ENCODE peak calls at places on chromosomes 16 and 17, in five cellular contexts. C is HepG2, B is GM12878, D is stomach, T is K562. W is an unnamed sample.

GRCh38 chr16:80418772-80419355 is 121.9 kb upstream of the DYNLRB2 start:
- DNase-seq in T (no peak), C (no peak), D (no peak), B (no peak), W (no peak)

GRCh38 chr17:59848778-59849177 is 44.0 kb downstream of the TUBD1 start:
- DNase-seq in B (no peak), C (peak; percentile 75), T (no peak), D (peak; percentile 74), W (peak; percentile 81)

GRCh38 chr17:19986941-19987714 is 9.5 kb upstream of the AKAP10 start:
- DNase-seq in C (no peak), B (no peak), T (no peak), D (no peak), W (no peak)

GRCh38 chr17:47203984-47204721 is 5.0 kb upstream of the MYL4 start:
- DNase-seq in B (no peak), D (no peak), T (no peak), C (no peak), W (no peak)

GRCh38 chr16:12258806-12259205 is 282.3 kb downstream of the SNX29 start:
- DNase-seq in B (no peak), T (no peak), C (no peak), D (no peak), W (no peak)

GRCh38 chr16:27779719-27780161 is 229.8 kb downstream of the KATNIP start:
- DNase-seq in T (peak; percentile 78), D (peak; percentile 28), B (no peak), C (peak; percentile 42), W (no peak)

GRCh38 chr17:17021194-17021863 is 20.9 kb upstream of the MPRIP start:
- DNase-seq in C (peak; percentile 44), D (peak; percentile 81), B (no peak), T (peak; percentile 39), W (peak; percentile 54)

GRCh38 chr17:72223816-72224215 is 103.0 kb downstream of the SOX9 start:
- DNase-seq in D (no peak), T (no peak), C (no peak), B (no peak), W (no peak)

GRCh38 chr16:75096730-75097129 is 19.9 kb downstream of the LDHD start:
- DNase-seq in D (peak; percentile 80), C (no peak), T (peak; percentile 62), B (no peak), W (peak; percentile 44)

GRCh38 chr17:74780443-74781238 is 4.5 kb upstream of the NAT9 start:
- DNase-seq in T (peak; percentile 52), D (no peak), C (peak; percentile 88), B (no peak), W (no peak)

GRCh38 chr17:35708951-35709350 is 22.5 kb upstream of the RASL10B start:
- DNase-seq in T (no peak), C (no peak), D (no peak), B (peak; percentile 5), W (no peak)

GRCh38 chr16:10993649-10994048 is 49.3 kb downstream of the CLEC16A start:
- DNase-seq in C (no peak), B (no peak), T (no peak), D (no peak), W (no peak)

GRCh38 chr16:12228607-12229499 is 252.3 kb downstream of the SNX29 start:
- DNase-seq in B (no peak), C (peak; percentile 70), D (no peak), T (peak; percentile 56), W (peak; percentile 80)

GRCh38 chr16:68973611-68974120 is 130.3 kb downstream of the TANGO6 start:
- DNase-seq in D (no peak), C (no peak), T (no peak), B (no peak), W (no peak)

GRCh38 chr16:25692307-25692706 is 548 bp downstream of the HS3ST4 start:
- DNase-seq in B (no peak), T (no peak), C (no peak), D (peak; percentile 25), W (no peak)

GRCh38 chr17:12597895-12598294 is 67.8 kb upstream of the MYOCD start:
- DNase-seq in D (no peak), B (no peak), C (no peak), T (no peak), W (no peak)

GRCh38 chr16:12172343-12172742 is 195.8 kb downstream of the SNX29 start:
- DNase-seq in C (no peak), B (no peak), D (no peak), T (no peak), W (no peak)

GRCh38 chr17:5592382-5592781 is 8.1 kb upstream of the NLRP1 start:
- DNase-seq in B (no peak), D (no peak), C (peak; percentile 33), T (no peak), W (no peak)

GRCh38 chr17:82838386-82839063 is 1.3 kb downstream of the ZNF750 start:
- DNase-seq in D (no peak), T (no peak), B (no peak), C (peak; percentile 88), W (peak; percentile 85)

GRCh38 chr16:30567160-30567990 is 4.1 kb downstream of the ZNF688 start:
- DNase-seq in T (no peak), D (no peak), C (no peak), B (no peak), W (no peak)

GRCh38 chr16:84574191-84574590 is 43.7 kb downstream of the COTL1 start:
- DNase-seq in T (no peak), B (no peak), D (no peak), C (no peak), W (no peak)

GRCh38 chr17:66625321-66625767 is 209.6 kb upstream of the CACNG5 start:
- DNase-seq in B (no peak), D (no peak), C (peak; percentile 41), T (no peak), W (no peak)

GRCh38 chr16:56357765-56358322 is 67.5 kb downstream of the AMFR start:
- DNase-seq in B (no peak), C (peak; percentile 73), D (peak; percentile 24), T (no peak), W (peak; percentile 7)

GRCh38 chr16:9630985-9631384 is 539.5 kb downstream of the HAPSTR1 start:
- DNase-seq in T (no peak), D (no peak), B (no peak), C (no peak), W (no peak)

GRCh38 chr17:73138541-73139138 is 26.2 kb upstream of the SSTR2 start:
- DNase-seq in T (no peak), C (no peak), B (no peak), D (no peak), W (no peak)

GRCh38 chr16:68335175-68335574 is 24.4 kb downstream of the PRMT7 start:
- DNase-seq in C (no peak), B (no peak), D (no peak), T (no peak), W (no peak)

DNA sequence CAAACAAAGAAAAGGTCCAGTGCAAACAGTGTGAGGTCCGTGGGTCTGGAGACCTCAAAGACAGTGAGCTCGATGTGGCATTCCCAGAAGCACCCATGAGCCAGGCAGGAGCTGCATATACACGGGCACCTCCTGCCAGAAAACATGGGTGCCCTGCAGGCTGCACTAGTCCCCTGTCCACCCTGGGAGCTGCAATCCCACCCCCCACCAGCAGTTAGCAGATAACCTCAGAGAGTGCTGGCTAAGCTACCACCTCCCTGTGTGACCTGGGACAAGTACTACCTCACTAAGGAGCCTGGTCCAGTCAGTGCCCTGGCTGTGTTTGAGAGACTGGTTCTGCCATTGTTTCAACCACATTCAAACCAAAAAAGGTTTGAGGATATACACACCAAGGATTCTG is 135.7 kb downstream of the ZNF423 start:
- DNase-seq in C (no peak), T (peak; percentile 20), D (no peak), B (no peak), W (no peak)
- TF ChIP-seq EP300 in C (no peak), T (no peak), D (no peak), B (no peak), W (no peak)

GRCh38 chr17:65156835-65157565 is 19.8 kb downstream of the RGS9 start:
- DNase-seq in C (no peak), T (no peak), B (no peak), D (no peak), W (peak; percentile 25)
- H3K4me1 ChIP-seq in C (no peaks in the 10 kb centered on the region), T (no peaks in the 10 kb centered on the region), B (peaks cover 19% of the 10 kb centered on the region), D (peaks cover 6% of the 10 kb centered on the region), W (peaks cover 24% of the 10 kb centered on the region)

DNA sequence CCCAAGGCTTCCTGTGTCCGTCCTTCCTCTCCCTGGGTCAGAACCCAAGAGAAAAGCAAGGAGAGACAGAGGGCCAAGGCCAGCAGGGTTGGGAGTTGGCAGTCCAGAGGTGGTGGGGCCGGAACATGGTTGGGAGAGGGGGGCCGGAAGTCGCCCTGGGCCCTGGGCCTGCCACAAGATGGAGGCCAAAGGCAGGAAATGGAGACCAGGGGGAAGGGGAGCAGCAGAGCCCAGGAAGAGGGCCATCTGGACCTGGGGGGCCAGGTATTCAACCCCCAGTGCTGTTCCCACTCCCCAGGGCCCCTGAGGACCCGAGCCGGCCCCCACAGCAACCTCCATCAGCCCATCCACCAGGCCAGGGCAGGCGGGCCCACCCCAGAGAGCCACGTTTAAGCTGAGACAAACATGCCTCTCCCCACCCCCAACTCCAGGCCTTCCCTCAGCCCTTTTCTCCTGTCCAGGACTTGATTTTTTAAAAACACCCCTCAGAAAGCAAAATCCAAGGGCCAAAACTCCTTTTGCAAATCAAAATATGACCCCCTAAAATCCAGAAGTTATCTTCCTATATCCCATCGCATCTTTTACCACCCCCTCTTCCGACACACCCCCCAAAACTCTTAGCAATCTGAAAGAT is 4.4 kb upstream of the BCL6B start:
- DNase-seq in C (no peak), B (no peak), D (no peak), T (no peak), W (peak; percentile 34)
- TF ChIP-seq POLR2A in C (no peak), B (no peak), D (no peak), T (no peak), W (no peak)

GRCh38 chr17:45021607-45022287 is 29.7 kb downstream of the DCAKD start:
- DNase-seq in B (no peak), T (peak; percentile 89), D (peak; percentile 68), C (peak; percentile 53), W (peak; percentile 72)
- TF ChIP-seq EP300 in B (no peak), T (no peak), D (no peak), C (no peak), W (no peak)

GRCh38 chr17:56174421-56174820 is 21.1 kb downstream of the ANKFN1 start:
- DNase-seq in D (no peak), B (no peak), C (no peak), T (no peak), W (no peak)
- H3K4me1 ChIP-seq in D (peaks cover 7% of the 10 kb centered on the region), B (no peaks in the 10 kb centered on the region), C (peaks cover 6% of the 10 kb centered on the region), T (no peaks in the 10 kb centered on the region), W (no peaks in the 10 kb centered on the region)

GRCh38 chr16:17362946-17363345 is 107.8 kb downstream of the XYLT1 start:
- DNase-seq in B (no peak), T (no peak), C (no peak), D (no peak), W (no peak)
- TF ChIP-seq POLR2A in B (no peak), T (no peak), C (no peak), D (no peak), W (no peak)

DNA sequence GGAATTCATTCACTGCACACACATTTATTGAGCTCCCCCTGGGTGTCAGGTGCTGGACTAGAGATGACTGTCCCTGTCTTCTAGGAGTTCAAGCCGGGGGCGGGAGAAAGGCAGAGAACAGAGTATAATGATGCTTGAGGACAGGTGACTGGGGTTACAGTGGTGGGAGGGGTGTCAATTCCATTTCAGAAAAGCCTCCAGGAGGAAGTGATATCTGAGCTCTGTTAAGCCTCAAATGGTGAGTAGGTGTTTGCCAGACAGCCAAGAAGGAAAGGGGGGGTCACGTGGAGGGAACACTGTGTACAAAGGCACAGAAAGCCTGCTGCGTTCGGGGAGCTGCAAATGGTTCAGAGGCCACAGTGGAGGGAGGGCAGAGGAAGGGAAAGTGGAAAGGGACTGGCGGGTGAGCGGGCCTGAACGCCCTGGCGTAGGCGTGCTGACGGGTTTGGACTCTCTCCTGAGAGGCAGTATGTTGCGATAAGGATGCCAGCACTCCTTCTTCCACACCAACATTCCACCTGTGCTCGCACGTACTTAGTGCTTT is 9.7 kb upstream of the NXPH3 start:
- DNase-seq in T (no peak), D (peak; percentile 87), B (no peak), C (no peak), W (peak; percentile 70)
- TF ChIP-seq EP300 in T (no peak), D (peak; percentile 94), B (no peak), C (no peak), W (peak; percentile 85)